ENCODE peak calls at places on chromosomes 13 and 19, in ten cellular contexts. A is dorsolateral prefrontal cortex; E is esophagus squamous epithelium; T is aorta; K is prostate gland; I is IMR-90; H is CD4-positive, CD25-positive, alpha-beta regulatory T cell; N is pancreas; L is heart left ventricle; F is neural progenitor cell. Q is an unnamed sample.

GRCh38 chr19:33902802-33903488 is 106.3 kb downstream of the KCTD15 start:
- DNase-seq in E (no peak), H (no peak), K (no peak), T (no peak), A (no peak), N (peak; percentile 65), I (no peak), F (no peak), L (no peak), Q (no peak)

GRCh38 chr13:94667190-94667589 is 45.2 kb downstream of the SOX21 start:
- DNase-seq in T (no peak), E (no peak), N (no peak), L (no peak), H (no peak), I (no peak), A (no peak), F (no peak), K (no peak), Q (no peak)

GRCh38 chr19:58154287-58154678 is 3.7 kb upstream of the ZNF329 start:
- DNase-seq in A (peak; percentile 36), H (no peak), N (peak; percentile 48), K (peak; percentile 12), E (no peak), I (peak; percentile 24), L (no peak), F (peak; percentile 62), T (peak; percentile 81), Q (peak; percentile 94)

GRCh38 chr19:12163841-12164240 is 945 bp downstream of the ZNF136 start:
- DNase-seq in K (no peak), L (no peak), H (no peak), I (peak; percentile 56), A (no peak), N (no peak), F (peak; percentile 24), T (no peak), E (no peak), Q (no peak)

GRCh38 chr13:50676602-50677001 is 166.9 kb downstream of the DLEU7 start:
- DNase-seq in H (no peak), T (no peak), K (no peak), L (no peak), F (no peak), E (no peak), A (no peak), I (peak; percentile 44), N (peak; percentile 10), Q (peak; percentile 22)

GRCh38 chr19:29380581-29380980 is 145.2 kb upstream of the VSTM2B start:
- DNase-seq in A (peak; percentile 16), N (no peak), E (no peak), H (no peak), F (no peak), T (no peak), L (no peak), K (no peak), I (no peak), Q (no peak)

GRCh38 chr19:44582581-44583265 is 30.6 kb upstream of the IGSF23 start:
- DNase-seq in L (no peak), K (no peak), N (peak; percentile 36), A (no peak), F (peak; percentile 53), T (no peak), E (no peak), H (no peak), I (no peak), Q (no peak)

GRCh38 chr19:29812080-29812880 is 489 bp downstream of the CCNE1 start:
- DNase-seq in A (no peak), I (no peak), L (no peak), H (no peak), N (peak; percentile 28), T (peak; percentile 80), K (no peak), F (peak; percentile 53), E (no peak), Q (peak; percentile 20)

GRCh38 chr19:50890422-50891252 is 17.4 kb downstream of the KLK2 start:
- DNase-seq in T (no peak), L (no peak), K (no peak), A (no peak), H (no peak), N (no peak), I (peak; percentile 15), F (no peak), E (no peak), Q (no peak)

GRCh38 chr13:20128459-20128927 is 32.4 kb downstream of the GJA3 start:
- DNase-seq in I (no peak), A (peak; percentile 31), E (no peak), F (peak; percentile 51), K (peak; percentile 42), H (peak; percentile 13), L (no peak), T (no peak), N (peak; percentile 57), Q (peak; percentile 55)

GRCh38 chr13:107365466-107366215 is 797.7 kb upstream of the ARGLU1 start:
- DNase-seq in I (peak; percentile 83), A (no peak), E (no peak), H (no peak), F (no peak), K (no peak), L (no peak), T (no peak), N (no peak), Q (no peak)

GRCh38 chr13:22154041-22154440 is 483.2 kb downstream of the FGF9 start:
- DNase-seq in E (no peak), K (no peak), A (no peak), I (no peak), H (no peak), N (no peak), L (no peak), F (no peak), T (no peak), Q (no peak)

GRCh38 chr13:44449999-44450821 is 76.6 kb downstream of the SERP2 start:
- DNase-seq in F (no peak), I (no peak), K (no peak), T (no peak), E (no peak), N (no peak), H (no peak), L (no peak), A (no peak), Q (no peak)

GRCh38 chr19:19261350-19262189 is 11.5 kb downstream of the TM6SF2 start:
- DNase-seq in H (no peak), N (no peak), I (no peak), A (no peak), E (no peak), L (peak; percentile 40), F (peak; percentile 89), K (no peak), T (no peak), Q (no peak)

GRCh38 chr19:17865364-17866311 is 5.9 kb downstream of the RPL18A start:
- DNase-seq in L (no peak), I (no peak), F (no peak), K (no peak), A (no peak), N (no peak), T (no peak), E (no peak), H (no peak), Q (no peak)

GRCh38 chr19:3220576-3220975 is 3.9 kb upstream of the CELF5 start:
- DNase-seq in L (no peak), E (no peak), T (no peak), A (no peak), K (no peak), H (no peak), F (no peak), I (no peak), N (no peak), Q (no peak)

GRCh38 chr19:44575116-44575700 is 38.2 kb upstream of the IGSF23 start:
- DNase-seq in H (no peak), I (no peak), L (no peak), F (no peak), E (no peak), K (no peak), T (no peak), A (no peak), N (no peak), Q (no peak)

DNA sequence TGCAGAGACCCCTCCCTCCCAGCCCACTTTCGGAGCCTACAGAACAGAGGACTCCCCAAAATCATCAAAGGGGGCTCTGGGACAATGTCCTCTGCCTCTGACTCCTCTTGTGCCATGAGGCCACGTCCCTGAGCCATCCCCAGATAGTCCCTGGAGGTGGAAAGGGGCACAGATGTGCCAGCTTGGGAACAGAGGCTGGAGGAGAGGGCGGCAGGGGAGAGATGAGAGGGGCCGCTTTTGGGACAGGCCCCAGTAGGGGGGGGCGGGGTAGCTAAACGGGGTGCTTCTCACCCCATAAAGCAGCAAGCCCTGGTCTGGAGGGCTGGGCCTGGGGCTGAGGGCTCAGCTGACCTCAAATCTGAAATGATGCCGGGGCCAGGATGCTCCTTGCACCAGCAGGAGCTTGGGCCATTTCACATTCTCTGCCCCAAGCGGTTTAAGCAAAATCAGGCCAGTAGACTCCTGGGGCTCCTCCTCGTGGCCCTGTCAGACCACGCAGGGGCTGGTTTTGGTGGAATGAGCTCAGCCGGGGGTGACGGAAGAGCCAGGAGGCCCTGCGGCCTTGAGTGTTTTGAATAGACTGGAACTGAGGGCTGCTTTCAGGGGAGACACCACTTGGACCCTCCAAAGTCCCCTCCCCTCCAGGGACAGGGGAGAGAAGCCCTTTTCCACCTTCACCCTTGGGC is 27.1 kb downstream of the ONECUT3 start:
- DNase-seq in E (no peak), L (no peak), K (no peak), T (no peak), A (no peak), H (no peak), I (peak; percentile 16), N (no peak), F (no peak), Q (no peak)
- H3K27me3 ChIP-seq in E (peaks cover 9% of the 10 kb centered on the region), L (peaks cover 84% of the 10 kb centered on the region), K (peaks cover 36% of the 10 kb centered on the region), T (no peaks in the 10 kb centered on the region), A (peaks cover 29% of the 10 kb centered on the region), H (peaks cover 12% of the 10 kb centered on the region), I (peaks cover 63% of the 10 kb centered on the region), N (no peaks in the 10 kb centered on the region), F (peaks cover 100% of the 10 kb centered on the region), Q (peaks cover 24% of the 10 kb centered on the region)

GRCh38 chr13:49336655-49337054 is 88.9 kb downstream of the CDADC1 start:
- DNase-seq in E (no peak), T (no peak), A (no peak), I (no peak), F (no peak), K (no peak), N (no peak), H (no peak), L (no peak), Q (no peak)
- H3K27ac ChIP-seq in E (no peak overlapping the region), T (no peak overlapping the region), A (no peak overlapping the region), I (no peak overlapping the region), F (no peak overlapping the region), K (no peak overlapping the region), N (no peak overlapping the region), H (no peak overlapping the region), L (no peak overlapping the region), Q (no peak overlapping the region)

GRCh38 chr19:10295847-10296591 is 6.3 kb downstream of the ICAM5 start:
- DNase-seq in E (no peak), T (no peak), I (no peak), F (peak; percentile 79), L (no peak), H (no peak), K (no peak), A (no peak), N (no peak), Q (no peak)
- H3K27me3 ChIP-seq in E (peaks cover 16% of the 10 kb centered on the region), T (no peaks in the 10 kb centered on the region), I (no peaks in the 10 kb centered on the region), F (peaks cover 97% of the 10 kb centered on the region), L (peaks cover 58% of the 10 kb centered on the region), H (no peaks in the 10 kb centered on the region), K (peaks cover 40% of the 10 kb centered on the region), A (peaks cover 11% of the 10 kb centered on the region), N (no peaks in the 10 kb centered on the region), Q (peaks cover 28% of the 10 kb centered on the region)

DNA sequence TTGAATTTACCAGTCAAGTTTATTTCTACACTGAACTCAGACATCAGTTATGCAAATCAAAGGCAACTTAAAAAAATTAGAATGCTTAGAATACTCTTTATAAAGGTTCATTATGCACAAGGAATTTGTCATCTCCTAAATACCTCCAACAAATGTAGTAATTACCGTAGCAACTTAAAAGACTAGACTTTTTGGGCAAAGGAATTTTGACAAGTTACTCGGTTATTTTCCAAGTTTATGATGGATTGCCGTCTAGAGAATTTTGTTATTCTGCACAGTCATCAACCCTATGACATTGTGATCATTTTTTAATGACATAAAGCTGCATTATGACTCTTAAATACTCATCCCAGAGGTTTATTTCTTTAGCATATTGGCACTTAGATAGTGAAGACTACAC is 72.0 kb downstream of the TRPC4 start:
- DNase-seq in A (no peak), N (no peak), T (no peak), I (no peak), L (no peak), H (no peak), F (no peak), E (no peak), K (no peak), Q (no peak)
- H3K27ac ChIP-seq in A (no peak overlapping the region), N (no peak overlapping the region), T (no peak overlapping the region), I (no peak overlapping the region), L (no peak overlapping the region), H (no peak overlapping the region), F (no peak overlapping the region), E (no peak overlapping the region), K (no peak overlapping the region), Q (no peak overlapping the region)